ENCODE peak calls at places on chromosome 20, in five cellular contexts. One of them, this sample, is unnamed. For H3K27me3, the result is how much of the 10 kb centered on the place peaks cover.

GRCh38 chr20:43915209-43916072 is 789 bp downstream of the TOX2 start:
- DNase-seq in psoas muscle: no peak
- DNase-seq in dorsolateral prefrontal cortex: no peak
- DNase-seq in heart right ventricle: no peak
- DNase-seq in pancreas: no peak
- DNase-seq in this sample: peak

GRCh38 chr20:4076671-4077070 is 61.3 kb upstream of the RNF24 start:
- DNase-seq in psoas muscle: no peak
- DNase-seq in dorsolateral prefrontal cortex: no peak
- DNase-seq in heart right ventricle: no peak
- DNase-seq in pancreas: no peak
- DNase-seq in this sample: no peak

GRCh38 chr20:7790189-7790588 is 150.1 kb downstream of the HAO1 start:
- DNase-seq in psoas muscle: no peak
- DNase-seq in dorsolateral prefrontal cortex: no peak
- DNase-seq in heart right ventricle: no peak
- DNase-seq in pancreas: no peak
- DNase-seq in this sample: no peak

GRCh38 chr20:34569598-34569997 is 11.1 kb downstream of the MAP1LC3A start:
- DNase-seq in psoas muscle: no peak
- DNase-seq in dorsolateral prefrontal cortex: no peak
- DNase-seq in heart right ventricle: no peak
- DNase-seq in pancreas: no peak
- DNase-seq in this sample: no peak

GRCh38 chr20:58869662-58870227 is 17.2 kb downstream of the GNAS start:
- DNase-seq in psoas muscle: no peak
- DNase-seq in dorsolateral prefrontal cortex: no peak
- DNase-seq in heart right ventricle: no peak
- DNase-seq in pancreas: no peak
- DNase-seq in this sample: no peak

GRCh38 chr20:33832113-33832853 is 21.1 kb downstream of the CHMP4B start:
- DNase-seq in psoas muscle: no peak
- DNase-seq in dorsolateral prefrontal cortex: no peak
- DNase-seq in heart right ventricle: peak
- DNase-seq in pancreas: no peak
- DNase-seq in this sample: no peak

GRCh38 chr20:38126146-38126912 is 38.7 kb downstream of the TGM2 start:
- DNase-seq in psoas muscle: peak
- DNase-seq in dorsolateral prefrontal cortex: no peak
- DNase-seq in heart right ventricle: no peak
- DNase-seq in pancreas: peak
- DNase-seq in this sample: no peak

GRCh38 chr20:13286052-13286451 is 65.0 kb downstream of the ISM1 start:
- DNase-seq in psoas muscle: no peak
- DNase-seq in dorsolateral prefrontal cortex: no peak
- DNase-seq in heart right ventricle: no peak
- DNase-seq in pancreas: no peak
- DNase-seq in this sample: no peak

GRCh38 chr20:38973546-38974120 is 11.5 kb downstream of the DHX35 start:
- DNase-seq in psoas muscle: no peak
- DNase-seq in dorsolateral prefrontal cortex: no peak
- DNase-seq in heart right ventricle: peak
- DNase-seq in pancreas: no peak
- DNase-seq in this sample: no peak

GRCh38 chr20:2521369-2522305 is 12.9 kb upstream of the ZNF343 start:
- DNase-seq in psoas muscle: no peak
- DNase-seq in dorsolateral prefrontal cortex: no peak
- DNase-seq in heart right ventricle: peak
- DNase-seq in pancreas: no peak
- DNase-seq in this sample: no peak

GRCh38 chr20:47789081-47789998 is 4.1 kb upstream of the SULF2 start:
- DNase-seq in psoas muscle: no peak
- DNase-seq in dorsolateral prefrontal cortex: no peak
- DNase-seq in heart right ventricle: no peak
- DNase-seq in pancreas: no peak
- DNase-seq in this sample: no peak

GRCh38 chr20:24773168-24773567 is 175.9 kb upstream of the CST7 start:
- DNase-seq in psoas muscle: no peak
- DNase-seq in dorsolateral prefrontal cortex: no peak
- DNase-seq in heart right ventricle: no peak
- DNase-seq in pancreas: no peak
- DNase-seq in this sample: no peak

GRCh38 chr20:37545516-37545915 is 17.8 kb upstream of the BLCAP start:
- DNase-seq in psoas muscle: no peak
- DNase-seq in dorsolateral prefrontal cortex: no peak
- DNase-seq in heart right ventricle: no peak
- DNase-seq in pancreas: no peak
- DNase-seq in this sample: no peak

GRCh38 chr20:24382330-24382729 is 87.1 kb upstream of the SYNDIG1 start:
- DNase-seq in psoas muscle: no peak
- DNase-seq in dorsolateral prefrontal cortex: no peak
- DNase-seq in heart right ventricle: no peak
- DNase-seq in pancreas: no peak
- DNase-seq in this sample: peak

GRCh38 chr20:2256132-2256531 is 39.7 kb upstream of the TGM3 start:
- DNase-seq in psoas muscle: no peak
- DNase-seq in dorsolateral prefrontal cortex: no peak
- DNase-seq in heart right ventricle: no peak
- DNase-seq in pancreas: no peak
- DNase-seq in this sample: no peak

GRCh38 chr20:13212750-13213149 is 8.3 kb upstream of the ISM1 start:
- DNase-seq in psoas muscle: no peak
- DNase-seq in dorsolateral prefrontal cortex: no peak
- DNase-seq in heart right ventricle: no peak
- DNase-seq in pancreas: no peak
- DNase-seq in this sample: no peak

GRCh38 chr20:4512891-4513550 is 208.7 kb upstream of the PRND start:
- DNase-seq in psoas muscle: no peak
- DNase-seq in dorsolateral prefrontal cortex: no peak
- DNase-seq in heart right ventricle: no peak
- DNase-seq in pancreas: no peak
- DNase-seq in this sample: no peak

GRCh38 chr20:50948132-50948785 is 10.1 kb downstream of the DPM1 start:
- DNase-seq in psoas muscle: no peak
- DNase-seq in dorsolateral prefrontal cortex: no peak
- DNase-seq in heart right ventricle: no peak
- DNase-seq in pancreas: no peak
- DNase-seq in this sample: no peak

GRCh38 chr20:36786663-36787062 is 13.1 kb upstream of the DSN1 start:
- DNase-seq in psoas muscle: no peak
- DNase-seq in dorsolateral prefrontal cortex: no peak
- DNase-seq in heart right ventricle: no peak
- DNase-seq in pancreas: no peak
- DNase-seq in this sample: no peak

GRCh38 chr20:47432251-47433210 is 69.2 kb upstream of the NCOA3 start:
- DNase-seq in psoas muscle: no peak
- DNase-seq in dorsolateral prefrontal cortex: no peak
- DNase-seq in heart right ventricle: no peak
- DNase-seq in pancreas: no peak
- DNase-seq in this sample: no peak

GRCh38 chr20:46378390-46379009 is 27.9 kb downstream of the ELMO2 start:
- DNase-seq in psoas muscle: no peak
- DNase-seq in dorsolateral prefrontal cortex: no peak
- DNase-seq in heart right ventricle: no peak
- DNase-seq in pancreas: no peak
- DNase-seq in this sample: no peak

GRCh38 chr20:19453369-19453768 is 240.9 kb downstream of the SLC24A3 start:
- DNase-seq in psoas muscle: no peak
- DNase-seq in dorsolateral prefrontal cortex: no peak
- DNase-seq in heart right ventricle: no peak
- DNase-seq in pancreas: no peak
- DNase-seq in this sample: no peak

GRCh38 chr20:50533061-50533460 is 22.9 kb downstream of the PTPN1 start:
- DNase-seq in psoas muscle: no peak
- DNase-seq in dorsolateral prefrontal cortex: no peak
- DNase-seq in heart right ventricle: no peak
- DNase-seq in pancreas: no peak
- DNase-seq in this sample: no peak

GRCh38 chr20:51434556-51435256 is 107.8 kb downstream of the NFATC2 start:
- DNase-seq in psoas muscle: no peak
- DNase-seq in dorsolateral prefrontal cortex: no peak
- DNase-seq in heart right ventricle: no peak
- DNase-seq in pancreas: no peak
- DNase-seq in this sample: no peak

GRCh38 chr20:24629668-24630067 is 160.2 kb downstream of the SYNDIG1 start:
- DNase-seq in psoas muscle: no peak
- DNase-seq in dorsolateral prefrontal cortex: no peak
- DNase-seq in heart right ventricle: no peak
- DNase-seq in pancreas: no peak
- DNase-seq in this sample: no peak

GRCh38 chr20:47610247-47610944 is 108.7 kb downstream of the NCOA3 start:
- DNase-seq in psoas muscle: no peak
- DNase-seq in dorsolateral prefrontal cortex: no peak
- DNase-seq in heart right ventricle: peak
- DNase-seq in pancreas: no peak
- DNase-seq in this sample: no peak

GRCh38 chr20:44748005-44748370 is 2.3 kb downstream of the KCNK15 start:
- DNase-seq in psoas muscle: peak
- DNase-seq in dorsolateral prefrontal cortex: no peak
- DNase-seq in heart right ventricle: no peak
- DNase-seq in pancreas: no peak
- DNase-seq in this sample: no peak

GRCh38 chr20:44720994-44721784 is 6.0 kb downstream of the CCN5 start:
- DNase-seq in psoas muscle: peak
- DNase-seq in dorsolateral prefrontal cortex: no peak
- DNase-seq in heart right ventricle: no peak
- DNase-seq in pancreas: no peak
- DNase-seq in this sample: no peak

GRCh38 chr20:9339708-9340107 is 174.7 kb upstream of the LAMP5 start:
- DNase-seq in psoas muscle: no peak
- DNase-seq in dorsolateral prefrontal cortex: no peak
- DNase-seq in heart right ventricle: no peak
- DNase-seq in pancreas: no peak
- DNase-seq in this sample: no peak

GRCh38 chr20:16437387-16437990 is 135.8 kb downstream of the KIF16B start:
- DNase-seq in psoas muscle: no peak
- DNase-seq in dorsolateral prefrontal cortex: no peak
- DNase-seq in heart right ventricle: no peak
- DNase-seq in pancreas: no peak
- DNase-seq in this sample: no peak

GRCh38 chr20:3621111-3621510 is 42.1 kb downstream of the GFRA4 start:
- DNase-seq in psoas muscle: no peak
- DNase-seq in dorsolateral prefrontal cortex: no peak
- DNase-seq in heart right ventricle: no peak
- DNase-seq in pancreas: no peak
- DNase-seq in this sample: no peak

GRCh38 chr20:35893942-35894341 is 60.4 kb downstream of the SCAND1 start:
- DNase-seq in psoas muscle: no peak
- DNase-seq in dorsolateral prefrontal cortex: no peak
- DNase-seq in heart right ventricle: no peak
- DNase-seq in pancreas: no peak
- DNase-seq in this sample: no peak

GRCh38 chr20:61253264-61253639 is 1.2 kb downstream of the CDH4 start:
- DNase-seq in psoas muscle: no peak
- DNase-seq in dorsolateral prefrontal cortex: no peak
- DNase-seq in heart right ventricle: no peak
- DNase-seq in pancreas: no peak
- DNase-seq in this sample: no peak
- H3K4me3 ChIP-seq in psoas muscle: peak
- H3K4me3 ChIP-seq in dorsolateral prefrontal cortex: peak
- H3K4me3 ChIP-seq in heart right ventricle: no peak
- H3K4me3 ChIP-seq in pancreas: peak
- H3K4me3 ChIP-seq in this sample: no peak

GRCh38 chr20:62967628-62968351 is 15.3 kb downstream of the SLC17A9 start:
- DNase-seq in psoas muscle: no peak
- DNase-seq in dorsolateral prefrontal cortex: no peak
- DNase-seq in heart right ventricle: no peak
- DNase-seq in pancreas: peak
- DNase-seq in this sample: no peak
- H3K27me3 ChIP-seq in psoas muscle: under half
- H3K27me3 ChIP-seq in dorsolateral prefrontal cortex: under half
- H3K27me3 ChIP-seq in heart right ventricle: under half
- H3K27me3 ChIP-seq in pancreas: under half
- H3K27me3 ChIP-seq in this sample: under half

GRCh38 chr20:5544175-5544574 is 206.0 kb upstream of the SHLD1 start:
- DNase-seq in psoas muscle: no peak
- DNase-seq in dorsolateral prefrontal cortex: no peak
- DNase-seq in heart right ventricle: no peak
- DNase-seq in pancreas: no peak
- DNase-seq in this sample: no peak

GRCh38 chr20:5535211-5535756 is 214.9 kb upstream of the SHLD1 start:
- DNase-seq in psoas muscle: no peak
- DNase-seq in dorsolateral prefrontal cortex: no peak
- DNase-seq in heart right ventricle: no peak
- DNase-seq in pancreas: no peak
- DNase-seq in this sample: no peak

GRCh38 chr20:5544702-5545101 is 205.5 kb upstream of the SHLD1 start:
- DNase-seq in psoas muscle: no peak
- DNase-seq in dorsolateral prefrontal cortex: no peak
- DNase-seq in heart right ventricle: no peak
- DNase-seq in pancreas: no peak
- DNase-seq in this sample: no peak

GRCh38 chr20:5539656-5540055 is 210.5 kb upstream of the SHLD1 start:
- DNase-seq in psoas muscle: no peak
- DNase-seq in dorsolateral prefrontal cortex: no peak
- DNase-seq in heart right ventricle: no peak
- DNase-seq in pancreas: no peak
- DNase-seq in this sample: no peak

DNA sequence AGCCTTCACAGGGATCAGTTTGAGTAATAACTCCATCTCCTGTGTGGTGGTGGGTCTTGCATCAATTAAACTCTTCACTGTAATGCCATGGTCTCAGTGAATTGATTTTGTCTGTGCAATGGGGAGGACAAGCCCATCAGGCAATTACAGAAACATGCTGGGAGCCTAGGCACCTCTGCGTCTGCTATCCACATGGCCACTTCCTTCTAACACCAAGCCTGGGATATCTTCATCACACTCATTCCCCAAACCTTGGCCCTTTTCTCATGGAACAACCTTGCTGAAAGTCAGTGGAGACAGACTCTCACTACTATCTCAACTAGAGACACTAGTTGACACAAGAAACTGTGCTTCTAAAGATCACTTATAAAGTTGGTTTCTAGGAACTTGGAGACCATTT is 210.1 kb upstream of the SHLD1 start:
- DNase-seq in psoas muscle: no peak
- DNase-seq in dorsolateral prefrontal cortex: no peak
- DNase-seq in heart right ventricle: no peak
- DNase-seq in pancreas: no peak
- DNase-seq in this sample: no peak
- H3K4me3 ChIP-seq in psoas muscle: no peak
- H3K4me3 ChIP-seq in dorsolateral prefrontal cortex: no peak
- H3K4me3 ChIP-seq in heart right ventricle: no peak
- H3K4me3 ChIP-seq in pancreas: no peak
- H3K4me3 ChIP-seq in this sample: no peak

GRCh38 chr20:64037199-64037497 is 1.2 kb downstream of the C20orf204 start:
- DNase-seq in psoas muscle: no peak
- DNase-seq in dorsolateral prefrontal cortex: no peak
- DNase-seq in heart right ventricle: no peak
- DNase-seq in pancreas: peak
- DNase-seq in this sample: no peak
- H3K27me3 ChIP-seq in psoas muscle: half or more
- H3K27me3 ChIP-seq in dorsolateral prefrontal cortex: under half
- H3K27me3 ChIP-seq in heart right ventricle: half or more
- H3K27me3 ChIP-seq in pancreas: under half
- H3K27me3 ChIP-seq in this sample: under half

This sample was measured in aorta.